ENCODE peak calls at places on chromosomes 11 and 22, in six cellular contexts. U is foreskin fibroblast, Y is frontal cortex, E is memory B cell, H is G401, C is EL. J is an unnamed sample.

GRCh38 chr11:60334005-60334620 is 7.1 kb downstream of the MS4A6E start:
- DNase-seq in U (no peak), Y (peak), E (peak), H (peak), C (peak), J (no peak)

GRCh38 chr11:76208829-76209670 is 2.7 kb upstream of the WNT11 start:
- DNase-seq in U (peak), Y (peak), E (peak), H (peak), C (peak), J (no peak)

GRCh38 chr11:8593935-8594909 is at the start of gene STK33:
- DNase-seq in U (no peak), Y (peak), E (peak), H (peak), C (peak), J (no peak)

GRCh38 chr11:123546515-123546914 is 107.9 kb downstream of the SCN3B start:
- DNase-seq in U (peak), Y (no peak), E (no peak), H (no peak), C (peak), J (peak)

GRCh38 chr11:8932564-8933180 is at the start of gene C11orf16:
- DNase-seq in U (no peak), Y (no peak), E (no peak), H (no peak), C (no peak), J (no peak)

GRCh38 chr11:85704967-85705366 is 19.0 kb upstream of the CCDC89 start:
- DNase-seq in U (no peak), Y (no peak), E (no peak), H (no peak), C (no peak), J (no peak)

GRCh38 chr22:36891646-36892045 is 21.8 kb upstream of the CSF2RB start:
- DNase-seq in U (no peak), Y (no peak), E (no peak), H (no peak), C (no peak), J (no peak)

GRCh38 chr11:79092791-79093313 is 348.0 kb downstream of the TENM4 start:
- DNase-seq in U (peak), Y (no peak), E (no peak), H (no peak), C (peak), J (peak)

GRCh38 chr11:64712430-64713030 is 10.5 kb downstream of the NRXN2 start:
- DNase-seq in U (no peak), Y (no peak), E (no peak), H (no peak), C (no peak), J (no peak)

GRCh38 chr11:34773826-34774225 is 142.4 kb downstream of the APIP start:
- DNase-seq in U (peak), Y (no peak), E (no peak), H (no peak), C (peak), J (no peak)

GRCh38 chr11:44389963-44390605 is 80.1 kb upstream of the ALX4 start:
- DNase-seq in U (no peak), Y (no peak), E (no peak), H (no peak), C (no peak), J (no peak)

GRCh38 chr11:117829369-117829725 is 4.8 kb upstream of the FXYD2 start:
- DNase-seq in U (no peak), Y (no peak), E (no peak), H (no peak), C (no peak), J (no peak)

GRCh38 chr22:41094036-41094435 is 1.6 kb downstream of the EP300 start:
- DNase-seq in U (peak), Y (no peak), E (no peak), H (peak), C (peak), J (peak)

GRCh38 chr11:63613517-63614135 is 607 bp downstream of the PLAAT3 start:
- DNase-seq in U (no peak), Y (no peak), E (peak), H (peak), C (peak), J (no peak)

GRCh38 chr11:2574043-2574552 is 125.7 kb downstream of the KCNQ1OT1 start:
- DNase-seq in U (no peak), Y (no peak), E (no peak), H (no peak), C (no peak), J (no peak)

GRCh38 chr11:105838668-105839403 is 183.2 kb downstream of the MSANTD4 start:
- DNase-seq in U (peak), Y (no peak), E (no peak), H (no peak), C (peak), J (peak)

GRCh38 chr11:102393272-102393730 is 46.3 kb downstream of the BIRC2 start:
- DNase-seq in U (no peak), Y (no peak), E (no peak), H (no peak), C (no peak), J (no peak)

GRCh38 chr22:39433476-39434242 is 23.2 kb upstream of the MGAT3 start:
- DNase-seq in U (no peak), Y (no peak), E (no peak), H (peak), C (no peak), J (no peak)

GRCh38 chr11:9633674-9634073 is 30.2 kb upstream of the SWAP70 start:
- DNase-seq in U (no peak), Y (no peak), E (no peak), H (no peak), C (no peak), J (no peak)

GRCh38 chr22:50141891-50142363 is 28.6 kb upstream of the PANX2 start:
- DNase-seq in U (no peak), Y (no peak), E (no peak), H (no peak), C (no peak), J (no peak)

GRCh38 chr22:21450320-21450831 is 16.8 kb upstream of the TMEM191C start:
- DNase-seq in U (no peak), Y (no peak), E (no peak), H (no peak), C (no peak), J (no peak)

GRCh38 chr11:8720868-8721739 is 38.5 kb downstream of the RPL27A start:
- DNase-seq in U (no peak), Y (no peak), E (no peak), H (no peak), C (no peak), J (no peak)

GRCh38 chr11:13667245-13667644 is 1.2 kb upstream of the FAR1 start:
- DNase-seq in U (peak), Y (no peak), E (peak), H (peak), C (peak), J (no peak)

GRCh38 chr22:35205141-35205775 is 52.0 kb upstream of the HMGXB4 start:
- DNase-seq in U (no peak), Y (no peak), E (no peak), H (peak), C (no peak), J (no peak)

GRCh38 chr11:129733981-129734380 is 81.7 kb upstream of the TMEM45B start:
- DNase-seq in U (no peak), Y (no peak), E (no peak), H (no peak), C (no peak), J (no peak)

GRCh38 chr22:29106839-29107238 is 34.0 kb downstream of the KREMEN1 start:
- DNase-seq in U (no peak), Y (no peak), E (no peak), H (no peak), C (no peak), J (no peak)

GRCh38 chr11:63985812-63986155 is 454 bp upstream of the OTUB1 start:
- DNase-seq in U (no peak), Y (no peak), E (peak), H (no peak), C (no peak), J (no peak)

GRCh38 chr11:43359432-43359818 is 705 bp downstream of the TTC17 start:
- DNase-seq in U (peak), Y (no peak), E (no peak), H (peak), C (peak), J (no peak)

GRCh38 chr22:50676211-50676636 is 3.6 kb downstream of the SHANK3 start:
- DNase-seq in U (no peak), Y (no peak), E (no peak), H (no peak), C (no peak), J (no peak)

GRCh38 chr11:104653011-104653806 is 245.1 kb downstream of the CASP12 start:
- DNase-seq in U (no peak), Y (no peak), E (no peak), H (peak), C (peak), J (no peak)

GRCh38 chr11:93198221-93198650 is 445 bp upstream of the SLC36A4 start:
- DNase-seq in U (peak), Y (no peak), E (no peak), H (peak), C (no peak), J (peak)

GRCh38 chr11:44223261-44223660 is 86.7 kb downstream of the ALX4 start:
- DNase-seq in U (peak), Y (no peak), E (no peak), H (no peak), C (peak), J (peak)

GRCh38 chr11:79198203-79198897 is 242.5 kb downstream of the TENM4 start:
- DNase-seq in U (no peak), Y (no peak), E (no peak), H (no peak), C (no peak), J (no peak)

GRCh38 chr11:32334822-32335221 is 100.5 kb downstream of the WT1 start:
- DNase-seq in U (no peak), Y (no peak), E (no peak), H (no peak), C (peak), J (no peak)

GRCh38 chr22:31279821-31280496 is 12.3 kb downstream of the PIK3IP1 start:
- DNase-seq in U (no peak), Y (no peak), E (no peak), H (no peak), C (no peak), J (no peak)

GRCh38 chr11:14500181-14500651 is 605 bp upstream of the COPB1 start:
- DNase-seq in U (peak), Y (peak), E (peak), H (peak), C (peak), J (peak)

GRCh38 chr11:116397556-116398167 is 375.1 kb downstream of the BUD13 start:
- DNase-seq in U (no peak), Y (no peak), E (no peak), H (peak), C (no peak), J (no peak)

GRCh38 chr22:50307891-50308596 is 598 bp upstream of the PLXNB2 start:
- DNase-seq in U (no peak), Y (no peak), E (no peak), H (no peak), C (no peak), J (no peak)

GRCh38 chr11:116911981-116912734 is 74.7 kb upstream of the APOA1 start:
- DNase-seq in U (no peak), Y (no peak), E (no peak), H (no peak), C (no peak), J (no peak)